ENCODE peak calls at places on chromosomes 12 and 14, in eight cellular contexts. X is progenitor cell of endocrine pancreas, U is EL, H is posterior cingulate gyrus, W is heart left ventricle, G is colonic mucosa, O is kidney glomerular epithelial cell, Y is Karpas-422. D is an unnamed sample.

GRCh38 chr14:20873370-20874177 is 17.6 kb upstream of the RNASE3 start:
- DNase-seq in X (peak), U (peak), H (peak), W (peak), G (peak), O (peak), Y (peak), D (no peak)

GRCh38 chr12:122282066-122282465 is 15.8 kb upstream of the VPS33A start:
- DNase-seq in X (no peak), U (peak), H (no peak), W (no peak), G (no peak), O (no peak), Y (peak), D (no peak)

GRCh38 chr12:84601483-84601882 is 311.1 kb downstream of the SLC6A15 start:
- DNase-seq in X (no peak), U (no peak), H (no peak), W (no peak), G (no peak), O (no peak), Y (no peak), D (no peak)

GRCh38 chr14:76550534-76550933 is 174.6 kb downstream of the ESRRB start:
- DNase-seq in X (no peak), U (peak), H (no peak), W (no peak), G (no peak), O (no peak), Y (no peak), D (no peak)

GRCh38 chr14:85590784-85591183 is 60.8 kb downstream of the FLRT2 start:
- DNase-seq in X (no peak), U (peak), H (no peak), W (no peak), G (no peak), O (peak), Y (no peak), D (no peak)

GRCh38 chr14:75422169-75422568 is 5.7 kb upstream of the JDP2 start:
- DNase-seq in X (no peak), U (peak), H (no peak), W (no peak), G (no peak), O (no peak), Y (no peak), D (no peak)

GRCh38 chr12:65857875-65858274 is 33.6 kb downstream of the HMGA2 start:
- DNase-seq in X (no peak), U (no peak), H (no peak), W (no peak), G (no peak), O (no peak), Y (no peak), D (no peak)

GRCh38 chr14:50678163-50678562 is 10.1 kb upstream of the SAV1 start:
- DNase-seq in X (no peak), U (no peak), H (no peak), W (no peak), G (no peak), O (no peak), Y (no peak), D (no peak)

GRCh38 chr12:79420146-79420618 is 270.6 kb downstream of the PAWR start:
- DNase-seq in X (no peak), U (peak), H (no peak), W (no peak), G (peak), O (peak), Y (peak), D (no peak)

GRCh38 chr12:26226629-26227375 is 31.4 kb downstream of the SSPN start:
- DNase-seq in X (peak), U (peak), H (peak), W (peak), G (no peak), O (peak), Y (no peak), D (peak)

GRCh38 chr12:46964496-46965098 is 114.8 kb upstream of the PCED1B start:
- DNase-seq in X (no peak), U (peak), H (no peak), W (no peak), G (no peak), O (peak), Y (no peak), D (no peak)

GRCh38 chr12:132210223-132211055 is 66.2 kb downstream of the NOC4L start:
- DNase-seq in X (no peak), U (no peak), H (no peak), W (no peak), G (no peak), O (no peak), Y (no peak), D (no peak)

GRCh38 chr12:22289250-22289649 is 45.3 kb downstream of the ST8SIA1 start:
- DNase-seq in X (no peak), U (no peak), H (no peak), W (no peak), G (no peak), O (no peak), Y (no peak), D (no peak)

GRCh38 chr12:5230151-5230550 is 186.5 kb downstream of the KCNA5 start:
- DNase-seq in X (no peak), U (peak), H (no peak), W (no peak), G (no peak), O (no peak), Y (no peak), D (no peak)

GRCh38 chr12:51371295-51371953 is 19.8 kb downstream of the GALNT6 start:
- DNase-seq in X (peak), U (peak), H (no peak), W (peak), G (no peak), O (peak), Y (no peak), D (no peak)

GRCh38 chr12:95648990-95649791 is 97.9 kb upstream of the USP44 start:
- DNase-seq in X (no peak), U (peak), H (no peak), W (no peak), G (peak), O (peak), Y (no peak), D (no peak)

GRCh38 chr14:53758141-53758540 is 198.5 kb downstream of the BMP4 start:
- DNase-seq in X (no peak), U (no peak), H (no peak), W (no peak), G (no peak), O (no peak), Y (no peak), D (no peak)

GRCh38 chr14:52835122-52835903 is 43.9 kb upstream of the GNPNAT1 start:
- DNase-seq in X (no peak), U (peak), H (no peak), W (no peak), G (no peak), O (no peak), Y (no peak), D (no peak)

GRCh38 chr14:77083082-77083481 is 15.0 kb upstream of the CIPC start:
- DNase-seq in X (no peak), U (no peak), H (no peak), W (no peak), G (no peak), O (no peak), Y (no peak), D (no peak)

GRCh38 chr14:78425332-78425731 is 255.2 kb downstream of the NRXN3 start:
- DNase-seq in X (no peak), U (no peak), H (no peak), W (no peak), G (no peak), O (no peak), Y (no peak), D (peak)

GRCh38 chr14:95261616-95262510 is 57.8 kb downstream of the CLMN start:
- DNase-seq in X (no peak), U (no peak), H (no peak), W (no peak), G (no peak), O (no peak), Y (no peak), D (no peak)

GRCh38 chr12:42873401-42873800 is 283.9 kb upstream of the PRICKLE1 start:
- DNase-seq in X (no peak), U (no peak), H (no peak), W (no peak), G (no peak), O (no peak), Y (no peak), D (no peak)

GRCh38 chr14:58942516-58942915 is 246.0 kb upstream of the DAAM1 start:
- DNase-seq in X (no peak), U (no peak), H (no peak), W (no peak), G (no peak), O (no peak), Y (no peak), D (no peak)

GRCh38 chr14:94679106-94679819 is 67.1 kb downstream of the SERPINA3 start:
- DNase-seq in X (no peak), U (no peak), H (no peak), W (no peak), G (no peak), O (no peak), Y (no peak), D (no peak)

GRCh38 chr14:68972507-68973272 is 6.4 kb downstream of the ACTN1 start:
- DNase-seq in X (no peak), U (peak), H (no peak), W (no peak), G (no peak), O (no peak), Y (no peak), D (no peak)

GRCh38 chr14:65333926-65334687 is 78.4 kb upstream of the FUT8 start:
- DNase-seq in X (no peak), U (peak), H (no peak), W (peak), G (peak), O (no peak), Y (no peak), D (no peak)

GRCh38 chr14:23572841-23573240 is 5.2 kb upstream of the AP1G2 start:
- DNase-seq in X (no peak), U (no peak), H (no peak), W (no peak), G (peak), O (no peak), Y (no peak), D (no peak)

GRCh38 chr12:114812858-114813761 is 129.1 kb upstream of the TBX3 start:
- DNase-seq in X (no peak), U (no peak), H (no peak), W (no peak), G (no peak), O (no peak), Y (no peak), D (no peak)

GRCh38 chr12:52254180-52254964 is 20.1 kb upstream of the KRT86 start:
- DNase-seq in X (no peak), U (no peak), H (no peak), W (no peak), G (no peak), O (no peak), Y (no peak), D (no peak)

GRCh38 chr14:67487937-67488893 is at the start of gene TMEM229B:
- DNase-seq in X (no peak), U (peak), H (peak), W (peak), G (peak), O (no peak), Y (peak), D (no peak)

GRCh38 chr12:110934093-110934852 is 13.9 kb upstream of the MYL2 start:
- DNase-seq in X (no peak), U (no peak), H (no peak), W (no peak), G (no peak), O (no peak), Y (no peak), D (no peak)

D was measured in cerebellum.